ENCODE peak calls at places on chromosome 13, in seven cellular contexts. N is uterus; W is fibroblast of lung; H is fibroblast of pulmonary artery; T is tibial nerve; B is neural progenitor cell; I is CD4-positive, alpha-beta T cell. C is an unnamed sample.

GRCh38 chr13:26050568-26051230 is 1.1 kb downstream of the SHISA2 start:
- DNase-seq in N (no peak), W (no peak), H (no peak), T (no peak), B (peak), I (no peak), C (no peak)

GRCh38 chr13:38308736-38309135 is 40.9 kb upstream of the UFM1 start:
- DNase-seq in N (no peak), W (peak), H (peak), T (no peak), B (no peak), I (no peak), C (no peak)

GRCh38 chr13:27853871-27854270 is 61.6 kb downstream of the GSX1 start:
- DNase-seq in N (no peak), W (no peak), H (no peak), T (no peak), B (no peak), I (no peak), C (no peak)

GRCh38 chr13:91804724-91805123 is 406.3 kb downstream of the GPC5 start:
- DNase-seq in N (no peak), W (no peak), H (no peak), T (no peak), B (no peak), I (no peak), C (no peak)

GRCh38 chr13:47109028-47109427 is 212.2 kb upstream of the HTR2A start:
- DNase-seq in N (no peak), W (no peak), H (no peak), T (no peak), B (no peak), I (no peak), C (no peak)

GRCh38 chr13:45034342-45034741 is 45.0 kb downstream of the GPALPP1 start:
- DNase-seq in N (no peak), W (no peak), H (no peak), T (no peak), B (no peak), I (no peak), C (no peak)

GRCh38 chr13:50365683-50366391 is 350.6 kb downstream of the KCNRG start:
- DNase-seq in N (no peak), W (no peak), H (no peak), T (no peak), B (no peak), I (peak), C (no peak)

GRCh38 chr13:70568571-70568970 is 460.3 kb upstream of the KLHL1 start:
- DNase-seq in N (no peak), W (peak), H (peak), T (no peak), B (peak), I (no peak), C (no peak)

GRCh38 chr13:29490561-29490960 is 104.9 kb downstream of the SLC7A1 start:
- DNase-seq in N (no peak), W (no peak), H (no peak), T (no peak), B (no peak), I (no peak), C (no peak)

GRCh38 chr13:75405976-75406703 is 75.8 kb downstream of the TBC1D4 start:
- DNase-seq in N (no peak), W (peak), H (peak), T (no peak), B (peak), I (no peak), C (no peak)

GRCh38 chr13:42151781-42152180 is 103.3 kb downstream of the DGKH start:
- DNase-seq in N (no peak), W (no peak), H (no peak), T (no peak), B (no peak), I (no peak), C (no peak)

GRCh38 chr13:30830638-30830965 is 75.5 kb upstream of the MEDAG start:
- DNase-seq in N (no peak), W (no peak), H (no peak), T (no peak), B (no peak), I (no peak), C (no peak)

GRCh38 chr13:60759499-60759898 is 362.5 kb downstream of the TDRD3 start:
- DNase-seq in N (no peak), W (no peak), H (peak), T (no peak), B (peak), I (no peak), C (no peak)

GRCh38 chr13:104782741-104783140 is 1716.5 kb upstream of the SLC10A2 start:
- DNase-seq in N (no peak), W (no peak), H (no peak), T (no peak), B (no peak), I (no peak), C (no peak)

GRCh38 chr13:66367356-66367755 is 862.8 kb downstream of the PCDH9 start:
- DNase-seq in N (no peak), W (no peak), H (no peak), T (no peak), B (no peak), I (no peak), C (no peak)

GRCh38 chr13:102914629-102914935 is 68.8 kb downstream of the ERCC5 start:
- DNase-seq in N (no peak), W (no peak), H (no peak), T (no peak), B (peak), I (no peak), C (no peak)

GRCh38 chr13:112067871-112068305 is 939 bp downstream of the SOX1 start:
- DNase-seq in N (no peak), W (no peak), H (no peak), T (no peak), B (peak), I (no peak), C (no peak)

GRCh38 chr13:98443329-98443728 is 133.6 kb downstream of the STK24 start:
- DNase-seq in N (no peak), W (peak), H (peak), T (no peak), B (no peak), I (no peak), C (no peak)

GRCh38 chr13:109206616-109207015 is 577.2 kb downstream of the MYO16 start:
- DNase-seq in N (no peak), W (no peak), H (no peak), T (no peak), B (no peak), I (no peak), C (no peak)

GRCh38 chr13:109207618-109208017 is 578.2 kb downstream of the MYO16 start:
- DNase-seq in N (no peak), W (no peak), H (no peak), T (no peak), B (no peak), I (no peak), C (no peak)

GRCh38 chr13:109211616-109212015 is 574.8 kb downstream of the IRS2 start:
- DNase-seq in N (no peak), W (no peak), H (peak), T (no peak), B (peak), I (no peak), C (no peak)

GRCh38 chr13:109209526-109209925 is 576.9 kb downstream of the IRS2 start:
- DNase-seq in N (no peak), W (no peak), H (no peak), T (no peak), B (no peak), I (no peak), C (no peak)

GRCh38 chr13:109208522-109208921 is 577.9 kb downstream of the IRS2 start:
- DNase-seq in N (no peak), W (no peak), H (no peak), T (no peak), B (no peak), I (no peak), C (no peak)
- TF ChIP-seq CTCF in N (no peak), W (no peak), H (no peak), T (no peak), B (no peak), I (no peak), C (no peak)

GRCh38 chr13:78317030-78317429 is 286.3 kb downstream of the POU4F1 start:
- DNase-seq in N (no peak), W (peak), H (peak), T (no peak), B (peak), I (no peak), C (no peak)
- TF ChIP-seq CTCF in N (no peak), W (peak), H (peak), T (no peak), B (peak), I (no peak), C (no peak)

DNA sequence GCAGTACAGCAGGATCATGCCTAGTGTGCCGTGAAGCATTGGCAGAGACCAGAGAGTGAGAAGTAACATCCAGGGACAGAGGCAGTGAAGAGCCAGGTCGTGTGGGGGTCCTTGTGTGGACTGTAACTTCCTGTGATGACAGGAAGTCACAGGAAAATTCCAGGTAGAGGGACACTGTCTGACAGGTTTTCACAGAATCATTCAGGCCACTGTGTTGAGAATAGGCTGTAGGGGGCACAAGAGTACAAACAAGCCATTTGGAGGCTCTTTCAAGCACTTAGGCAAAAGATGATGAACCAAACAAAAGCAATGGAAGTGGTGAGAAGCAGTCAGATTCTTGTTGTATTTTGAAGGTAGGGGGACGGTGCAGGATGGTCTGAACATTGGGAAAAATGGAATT is 46.4 kb downstream of the N4BP2L1 start:
- DNase-seq in N (no peak), W (peak), H (peak), T (no peak), B (peak), I (no peak), C (no peak)
- TF ChIP-seq CTCF in N (peak), W (peak), H (peak), T (peak), B (peak), I (peak), C (no peak)

GRCh38 chr13:21069561-21070004 is 8.2 kb upstream of the LATS2 start:
- DNase-seq in N (peak), W (peak), H (peak), T (no peak), B (no peak), I (no peak), C (no peak)

GRCh38 chr13:21067794-21068193 is 6.4 kb upstream of the LATS2 start:
- DNase-seq in N (no peak), W (no peak), H (no peak), T (no peak), B (no peak), I (no peak), C (no peak)

GRCh38 chr13:21071015-21071414 is 9.6 kb upstream of the LATS2 start:
- DNase-seq in N (no peak), W (no peak), H (no peak), T (no peak), B (no peak), I (no peak), C (no peak)

GRCh38 chr13:21063031-21063430 is 1.6 kb upstream of the LATS2 start:
- DNase-seq in N (no peak), W (no peak), H (no peak), T (no peak), B (no peak), I (no peak), C (no peak)

DNA sequence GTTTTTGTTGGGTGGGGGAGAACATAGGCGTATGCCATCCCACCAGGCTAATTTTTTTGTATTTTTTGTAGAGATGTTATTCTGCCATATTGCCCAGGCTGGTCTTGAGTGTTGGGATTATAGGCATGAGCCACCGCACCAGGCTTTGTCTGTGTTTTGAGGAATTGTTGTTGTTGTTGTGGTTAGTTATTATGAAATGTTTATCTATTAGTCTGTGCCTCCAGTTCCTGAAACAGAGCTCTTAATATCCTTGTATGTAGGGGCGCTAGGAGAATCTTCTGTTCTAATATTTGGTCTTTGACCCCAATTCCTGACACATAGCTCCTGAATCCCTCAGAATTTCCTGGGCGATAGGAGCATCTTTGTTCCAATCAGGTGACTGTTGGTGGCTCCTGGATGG is 5.6 kb upstream of the LATS2 start:
- DNase-seq in N (no peak), W (no peak), H (no peak), T (no peak), B (no peak), I (no peak), C (no peak)
- TF ChIP-seq CTCF in N (no peak), W (no peak), H (no peak), T (no peak), B (no peak), I (no peak), C (no peak)

C was measured in omental fat pad.